ENCODE peak calls at places on chromosome 6, in five cellular contexts. One of them, this sample, is unnamed.

GRCh38 chr6:3135668-3136297 is 17.3 kb downstream of the BPHL start:
- DNase-seq in heart right ventricle: no peak
- DNase-seq in AG09319: no peak
- DNase-seq in endothelial cell: no peak
- DNase-seq in progenitor cell of endocrine pancreas: no peak
- DNase-seq in this sample: no peak

GRCh38 chr6:151850479-151850878 is 43.0 kb downstream of the ESR1 start:
- DNase-seq in heart right ventricle: no peak
- DNase-seq in progenitor cell of endocrine pancreas: no peak
- DNase-seq in endothelial cell: no peak
- DNase-seq in AG09319: no peak
- DNase-seq in this sample: no peak

GRCh38 chr6:143200035-143200770 is 139.5 kb downstream of the AIG1 start:
- DNase-seq in endothelial cell: no peak
- DNase-seq in progenitor cell of endocrine pancreas: no peak
- DNase-seq in AG09319: no peak
- DNase-seq in heart right ventricle: no peak
- DNase-seq in this sample: no peak

GRCh38 chr6:157434349-157435016 is 53.5 kb downstream of the ZDHHC14 start:
- DNase-seq in heart right ventricle: peak; percentile 42
- DNase-seq in AG09319: peak; percentile 15
- DNase-seq in endothelial cell: no peak
- DNase-seq in progenitor cell of endocrine pancreas: no peak
- DNase-seq in this sample: no peak

GRCh38 chr6:1285589-1286340 is 26.1 kb upstream of the FOXQ1 start:
- DNase-seq in progenitor cell of endocrine pancreas: no peak
- DNase-seq in AG09319: no peak
- DNase-seq in heart right ventricle: peak; percentile 19
- DNase-seq in endothelial cell: no peak
- DNase-seq in this sample: no peak

GRCh38 chr6:52389626-52390360 is 27.8 kb downstream of the PAQR8 start:
- DNase-seq in AG09319: no peak
- DNase-seq in heart right ventricle: peak; percentile 54
- DNase-seq in endothelial cell: no peak
- DNase-seq in progenitor cell of endocrine pancreas: no peak
- DNase-seq in this sample: no peak

GRCh38 chr6:140915001-140915950 is 1217.4 kb upstream of the GJE1 start:
- DNase-seq in heart right ventricle: no peak
- DNase-seq in endothelial cell: no peak
- DNase-seq in progenitor cell of endocrine pancreas: no peak
- DNase-seq in AG09319: no peak
- DNase-seq in this sample: no peak

GRCh38 chr6:70270287-70271005 is 32.4 kb downstream of the COL9A1 start:
- DNase-seq in heart right ventricle: no peak
- DNase-seq in endothelial cell: no peak
- DNase-seq in AG09319: no peak
- DNase-seq in progenitor cell of endocrine pancreas: no peak
- DNase-seq in this sample: no peak

GRCh38 chr6:108781419-108782110 is 66.7 kb upstream of the ARMC2 start:
- DNase-seq in heart right ventricle: no peak
- DNase-seq in progenitor cell of endocrine pancreas: no peak
- DNase-seq in endothelial cell: no peak
- DNase-seq in AG09319: no peak
- DNase-seq in this sample: no peak

GRCh38 chr6:29943053-29943966 is 978 bp downstream of the HLA-A start:
- DNase-seq in AG09319: no peak
- DNase-seq in endothelial cell: no peak
- DNase-seq in heart right ventricle: peak; percentile 32
- DNase-seq in progenitor cell of endocrine pancreas: no peak
- DNase-seq in this sample: no peak

GRCh38 chr6:108518714-108519576 is 41.8 kb upstream of the FOXO3 start:
- DNase-seq in progenitor cell of endocrine pancreas: no peak
- DNase-seq in AG09319: no peak
- DNase-seq in heart right ventricle: no peak
- DNase-seq in endothelial cell: peak; percentile 18
- DNase-seq in this sample: no peak

GRCh38 chr6:159501558-159501957 is 191.5 kb downstream of the SOD2 start:
- DNase-seq in endothelial cell: no peak
- DNase-seq in heart right ventricle: no peak
- DNase-seq in progenitor cell of endocrine pancreas: no peak
- DNase-seq in AG09319: no peak
- DNase-seq in this sample: no peak

GRCh38 chr6:159493888-159494632 is 199.0 kb downstream of the SOD2 start:
- DNase-seq in endothelial cell: no peak
- DNase-seq in AG09319: no peak
- DNase-seq in heart right ventricle: no peak
- DNase-seq in progenitor cell of endocrine pancreas: no peak
- DNase-seq in this sample: no peak

GRCh38 chr6:159494633-159495023 is 198.4 kb downstream of the SOD2 start:
- DNase-seq in endothelial cell: no peak
- DNase-seq in AG09319: no peak
- DNase-seq in heart right ventricle: no peak
- DNase-seq in progenitor cell of endocrine pancreas: no peak
- DNase-seq in this sample: no peak

GRCh38 chr6:159499034-159499433 is 194.0 kb downstream of the SOD2 start:
- DNase-seq in heart right ventricle: no peak
- DNase-seq in progenitor cell of endocrine pancreas: no peak
- DNase-seq in AG09319: no peak
- DNase-seq in endothelial cell: no peak
- DNase-seq in this sample: no peak
- TF ChIP-seq CTCF in heart right ventricle: no peak
- TF ChIP-seq CTCF in progenitor cell of endocrine pancreas: no peak
- TF ChIP-seq CTCF in AG09319: no peak
- TF ChIP-seq CTCF in endothelial cell: no peak
- TF ChIP-seq CTCF in this sample: no peak

DNA sequence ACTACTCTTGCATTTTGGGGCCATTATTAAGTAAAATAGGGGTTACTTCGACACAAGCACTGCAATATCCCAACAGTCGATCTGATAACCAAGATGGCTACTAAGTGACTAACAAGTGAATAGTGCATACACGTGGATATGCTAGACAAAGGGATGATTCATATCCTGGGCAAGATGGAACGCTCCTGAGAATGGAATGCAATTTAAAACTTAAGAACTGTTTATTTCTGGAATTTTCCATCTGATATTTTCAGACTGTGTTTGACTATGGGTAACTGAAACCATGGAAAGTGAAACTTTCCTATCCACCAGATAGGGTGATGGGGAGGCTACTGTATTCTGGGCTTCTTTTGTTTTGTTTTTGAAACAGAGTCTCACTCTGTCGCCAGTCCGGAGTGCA is 66.5 kb downstream of the ILRUN start:
- DNase-seq in progenitor cell of endocrine pancreas: no peak
- DNase-seq in AG09319: peak; percentile 64
- DNase-seq in endothelial cell: no peak
- DNase-seq in heart right ventricle: no peak
- DNase-seq in this sample: no peak
- TF ChIP-seq CTCF in progenitor cell of endocrine pancreas: no peak
- TF ChIP-seq CTCF in AG09319: no peak
- TF ChIP-seq CTCF in endothelial cell: no peak
- TF ChIP-seq CTCF in heart right ventricle: no peak
- TF ChIP-seq CTCF in this sample: no peak

DNA sequence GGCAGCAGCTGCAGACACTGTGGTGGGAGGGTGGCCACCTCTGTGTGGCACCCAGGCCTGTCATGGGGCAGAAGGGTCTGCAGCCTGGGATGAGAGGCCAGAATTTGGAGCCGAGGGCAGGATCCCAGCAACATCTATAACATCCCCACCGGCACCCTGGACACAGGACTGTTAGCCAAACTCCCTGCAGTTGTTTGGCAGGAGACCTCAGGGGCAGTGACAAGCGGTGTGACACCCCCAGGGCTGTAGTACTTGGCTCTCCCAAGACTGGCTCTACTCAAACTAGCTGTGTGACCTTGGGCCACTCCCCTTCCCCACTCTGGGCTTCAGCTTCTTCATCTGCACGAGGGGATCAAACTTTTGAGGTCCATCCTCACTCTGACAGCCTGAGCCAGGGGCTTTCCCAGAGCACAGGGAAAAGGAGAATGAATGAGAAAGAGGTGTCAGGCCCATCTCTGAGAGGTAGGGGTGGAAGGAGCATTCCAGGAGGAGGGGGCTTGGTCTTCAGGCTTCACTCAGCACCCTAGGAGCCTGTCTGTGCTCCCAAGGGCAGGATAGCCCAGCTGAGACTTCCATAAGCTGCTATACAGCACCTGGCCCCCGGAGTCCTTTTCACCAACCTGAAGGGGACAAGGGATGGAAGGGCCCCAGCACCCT is 64.0 kb downstream of the MDGA1 start:
- DNase-seq in heart right ventricle: no peak
- DNase-seq in progenitor cell of endocrine pancreas: no peak
- DNase-seq in endothelial cell: no peak
- DNase-seq in AG09319: no peak
- DNase-seq in this sample: no peak
- TF ChIP-seq CTCF in heart right ventricle: no peak
- TF ChIP-seq CTCF in progenitor cell of endocrine pancreas: no peak
- TF ChIP-seq CTCF in endothelial cell: no peak
- TF ChIP-seq CTCF in AG09319: no peak
- TF ChIP-seq CTCF in this sample: no peak

GRCh38 chr6:24777227-24777626 is 2.5 kb downstream of the GMNN start:
- DNase-seq in AG09319: no peak
- DNase-seq in progenitor cell of endocrine pancreas: no peak
- DNase-seq in endothelial cell: no peak
- DNase-seq in heart right ventricle: no peak
- DNase-seq in this sample: no peak

GRCh38 chr6:24778121-24778520 is 3.4 kb downstream of the GMNN start:
- DNase-seq in AG09319: no peak
- DNase-seq in endothelial cell: no peak
- DNase-seq in heart right ventricle: no peak
- DNase-seq in progenitor cell of endocrine pancreas: no peak
- DNase-seq in this sample: no peak

GRCh38 chr6:24780206-24780605 is 5.5 kb downstream of the GMNN start:
- DNase-seq in heart right ventricle: no peak
- DNase-seq in endothelial cell: no peak
- DNase-seq in AG09319: no peak
- DNase-seq in progenitor cell of endocrine pancreas: no peak
- DNase-seq in this sample: no peak

GRCh38 chr6:24778878-24779277 is 4.1 kb downstream of the GMNN start:
- DNase-seq in AG09319: no peak
- DNase-seq in heart right ventricle: no peak
- DNase-seq in progenitor cell of endocrine pancreas: no peak
- DNase-seq in endothelial cell: no peak
- DNase-seq in this sample: no peak

DNA sequence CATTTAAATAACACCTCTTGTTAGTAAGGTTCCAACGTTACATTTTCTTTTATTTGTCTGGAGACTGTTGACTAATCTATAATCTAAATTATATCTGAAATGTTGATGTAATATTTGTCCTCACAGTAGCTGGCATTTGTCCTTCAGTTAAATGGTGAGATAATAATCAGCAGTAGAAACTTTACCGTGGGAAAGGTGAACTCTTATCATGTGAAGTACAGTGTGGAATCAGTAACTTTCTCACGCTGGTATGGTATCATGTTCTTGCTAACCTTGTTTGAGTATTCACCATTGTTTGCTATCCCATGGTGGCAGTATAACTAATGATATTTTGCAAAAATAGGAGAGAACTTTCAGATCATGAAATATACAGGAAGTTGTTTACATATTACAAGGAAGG is 4.7 kb downstream of the GMNN start:
- DNase-seq in heart right ventricle: no peak
- DNase-seq in progenitor cell of endocrine pancreas: no peak
- DNase-seq in endothelial cell: no peak
- DNase-seq in AG09319: no peak
- DNase-seq in this sample: no peak
- TF ChIP-seq CTCF in heart right ventricle: no peak
- TF ChIP-seq CTCF in progenitor cell of endocrine pancreas: no peak
- TF ChIP-seq CTCF in endothelial cell: no peak
- TF ChIP-seq CTCF in AG09319: no peak
- TF ChIP-seq CTCF in this sample: no peak

GRCh38 chr6:170148709-170149470 is 142.0 kb downstream of the DLL1 start:
- DNase-seq in progenitor cell of endocrine pancreas: no peak
- DNase-seq in AG09319: no peak
- DNase-seq in endothelial cell: no peak
- DNase-seq in heart right ventricle: no peak
- DNase-seq in this sample: no peak
- TF ChIP-seq CTCF in progenitor cell of endocrine pancreas: no peak
- TF ChIP-seq CTCF in AG09319: no peak
- TF ChIP-seq CTCF in endothelial cell: no peak
- TF ChIP-seq CTCF in heart right ventricle: no peak
- TF ChIP-seq CTCF in this sample: no peak

GRCh38 chr6:56953597-56954388 is 1.1 kb upstream of the BEND6 start:
- DNase-seq in AG09319: no peak
- DNase-seq in progenitor cell of endocrine pancreas: no peak
- DNase-seq in endothelial cell: peak; percentile 9
- DNase-seq in heart right ventricle: no peak
- DNase-seq in this sample: no peak
- TF ChIP-seq CTCF in AG09319: no peak
- TF ChIP-seq CTCF in progenitor cell of endocrine pancreas: no peak
- TF ChIP-seq CTCF in endothelial cell: no peak
- TF ChIP-seq CTCF in heart right ventricle: no peak
- TF ChIP-seq CTCF in this sample: no peak

GRCh38 chr6:26269406-26270120 is 95.4 kb upstream of the BTN3A2 start:
- DNase-seq in heart right ventricle: no peak
- DNase-seq in progenitor cell of endocrine pancreas: no peak
- DNase-seq in AG09319: no peak
- DNase-seq in endothelial cell: no peak
- DNase-seq in this sample: no peak

GRCh38 chr6:26270903-26271639 is 93.9 kb upstream of the BTN3A2 start:
- DNase-seq in progenitor cell of endocrine pancreas: peak; percentile 50
- DNase-seq in endothelial cell: peak; percentile 65
- DNase-seq in heart right ventricle: peak; percentile 29
- DNase-seq in AG09319: peak; percentile 63
- DNase-seq in this sample: no peak

GRCh38 chr6:26271640-26272090 is 93.3 kb upstream of the BTN3A2 start:
- DNase-seq in endothelial cell: no peak
- DNase-seq in heart right ventricle: no peak
- DNase-seq in progenitor cell of endocrine pancreas: no peak
- DNase-seq in AG09319: no peak
- DNase-seq in this sample: no peak

GRCh38 chr6:26268659-26269402 is 96.2 kb upstream of the BTN3A2 start:
- DNase-seq in AG09319: no peak
- DNase-seq in heart right ventricle: no peak
- DNase-seq in endothelial cell: no peak
- DNase-seq in progenitor cell of endocrine pancreas: peak; percentile 44
- DNase-seq in this sample: no peak

DNA sequence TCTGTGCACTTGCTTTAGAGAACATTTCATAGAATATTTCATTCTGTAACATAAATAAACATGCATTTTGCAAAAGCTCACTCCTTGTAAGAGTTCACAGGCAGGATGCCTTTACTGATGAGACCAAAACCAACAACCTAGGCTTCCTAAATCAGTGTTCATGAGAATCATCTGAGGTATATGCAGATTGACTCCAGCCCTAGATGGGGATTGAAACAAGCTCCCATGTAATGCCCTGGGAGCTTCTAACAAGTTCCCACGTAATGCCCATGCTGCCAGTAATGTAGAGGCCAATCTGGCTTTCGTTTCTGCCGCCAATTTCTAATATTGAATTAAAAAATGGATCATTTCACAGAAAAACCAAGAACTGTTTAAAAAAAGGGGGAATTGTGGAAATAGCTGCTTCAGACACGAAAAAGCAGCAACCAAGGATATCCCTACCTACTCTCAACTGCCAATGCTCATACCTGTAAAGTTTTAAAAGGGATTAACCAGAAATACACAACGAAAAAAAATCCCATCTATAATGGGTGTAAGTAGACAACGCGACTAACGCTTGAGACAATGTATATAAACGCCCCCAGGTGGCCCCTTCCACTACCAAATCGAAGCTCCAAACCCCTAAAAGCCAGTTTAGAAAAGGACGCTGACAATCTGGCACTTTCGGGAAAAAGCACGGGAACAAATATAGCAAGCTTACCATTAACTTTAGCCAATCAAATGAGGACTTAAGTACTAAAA is 94.7 kb upstream of the BTN3A2 start:
- DNase-seq in progenitor cell of endocrine pancreas: no peak
- DNase-seq in heart right ventricle: no peak
- DNase-seq in endothelial cell: no peak
- DNase-seq in AG09319: no peak
- DNase-seq in this sample: no peak
- TF ChIP-seq CTCF in progenitor cell of endocrine pancreas: no peak
- TF ChIP-seq CTCF in heart right ventricle: no peak
- TF ChIP-seq CTCF in endothelial cell: no peak
- TF ChIP-seq CTCF in AG09319: no peak
- TF ChIP-seq CTCF in this sample: peak; percentile 13